ENCODE peak calls at places on chromosomes 13 and 19, in five cellular contexts. A is left lung, I is tibial nerve, J is K562, T is heart left ventricle. H is an unnamed sample.

GRCh38 chr13:78679329-78679728 is 20.4 kb upstream of the OBI1 start:
- DNase-seq in A (no peak), I (no peak), J (no peak), T (no peak), H (peak; percentile 45)

GRCh38 chr19:18741566-18742121 is 49.5 kb downstream of the COMP start:
- DNase-seq in A (no peak), I (no peak), J (no peak), T (no peak), H (no peak)

GRCh38 chr19:29404015-29404414 is 121.8 kb upstream of the VSTM2B start:
- DNase-seq in A (no peak), I (no peak), J (no peak), T (no peak), H (no peak)

GRCh38 chr13:91406619-91407018 is 8.2 kb downstream of the GPC5 start:
- DNase-seq in A (no peak), I (no peak), J (peak; percentile 83), T (no peak), H (no peak)

GRCh38 chr19:14695471-14695870 is 5.6 kb downstream of the ZNF333 start:
- DNase-seq in A (no peak), I (no peak), J (no peak), T (no peak), H (no peak)

GRCh38 chr13:84896128-84896527 is 903.1 kb downstream of the SLITRK6 start:
- DNase-seq in A (peak; percentile 29), I (no peak), J (peak; percentile 3), T (no peak), H (peak; percentile 51)

GRCh38 chr13:76385606-76386005 is 500.6 kb downstream of the KCTD12 start:
- DNase-seq in A (no peak), I (no peak), J (no peak), T (no peak), H (no peak)

GRCh38 chr13:94325660-94326059 is 153.8 kb downstream of the DCT start:
- DNase-seq in A (no peak), I (no peak), J (no peak), T (no peak), H (no peak)

GRCh38 chr19:32866564-32867265 is 2.9 kb downstream of the SLC7A9 start:
- DNase-seq in A (peak; percentile 52), I (no peak), J (no peak), T (no peak), H (no peak)

GRCh38 chr19:13920524-13920923 is 14.5 kb downstream of the CC2D1A start:
- DNase-seq in A (no peak), I (no peak), J (no peak), T (no peak), H (no peak)

GRCh38 chr13:85503797-85504196 is 295.4 kb downstream of the SLITRK6 start:
- DNase-seq in A (no peak), I (no peak), J (no peak), T (no peak), H (peak; percentile 71)

GRCh38 chr19:2053601-2054389 is 2.8 kb upstream of the MKNK2 start:
- DNase-seq in A (peak; percentile 81), I (no peak), J (no peak), T (peak; percentile 86), H (peak; percentile 97)

GRCh38 chr19:19276386-19276785 is 3.3 kb upstream of the TM6SF2 start:
- DNase-seq in A (no peak), I (no peak), J (no peak), T (no peak), H (peak; percentile 69)

GRCh38 chr19:28351761-28352160 is 861.2 kb downstream of the UQCRFS1 start:
- DNase-seq in A (no peak), I (no peak), J (no peak), T (no peak), H (no peak)

GRCh38 chr13:50589651-50590054 is 253.8 kb downstream of the DLEU7 start:
- DNase-seq in A (no peak), I (no peak), J (no peak), T (no peak), H (no peak)

GRCh38 chr13:113033498-113033897 is 64.5 kb downstream of the MCF2L start:
- DNase-seq in A (peak; percentile 54), I (no peak), J (no peak), T (peak; percentile 42), H (peak; percentile 12)

GRCh38 chr19:33063356-33064116 is 1.2 kb downstream of the RHPN2 start:
- DNase-seq in A (no peak), I (no peak), J (no peak), T (no peak), H (peak; percentile 49)

GRCh38 chr19:4019578-4019977 is 12.0 kb downstream of the PIAS4 start:
- DNase-seq in A (no peak), I (no peak), J (no peak), T (no peak), H (no peak)

GRCh38 chr13:35140321-35140720 is 198.3 kb downstream of the NBEA start:
- DNase-seq in A (no peak), I (no peak), J (no peak), T (no peak), H (no peak)

GRCh38 chr13:99496322-99497142 is 4.7 kb upstream of the TM9SF2 start:
- DNase-seq in A (no peak), I (peak; percentile 70), J (peak; percentile 34), T (no peak), H (no peak)

GRCh38 chr13:66210677-66211076 is 1019.5 kb downstream of the PCDH9 start:
- DNase-seq in A (no peak), I (no peak), J (no peak), T (no peak), H (peak; percentile 90)

DNA sequence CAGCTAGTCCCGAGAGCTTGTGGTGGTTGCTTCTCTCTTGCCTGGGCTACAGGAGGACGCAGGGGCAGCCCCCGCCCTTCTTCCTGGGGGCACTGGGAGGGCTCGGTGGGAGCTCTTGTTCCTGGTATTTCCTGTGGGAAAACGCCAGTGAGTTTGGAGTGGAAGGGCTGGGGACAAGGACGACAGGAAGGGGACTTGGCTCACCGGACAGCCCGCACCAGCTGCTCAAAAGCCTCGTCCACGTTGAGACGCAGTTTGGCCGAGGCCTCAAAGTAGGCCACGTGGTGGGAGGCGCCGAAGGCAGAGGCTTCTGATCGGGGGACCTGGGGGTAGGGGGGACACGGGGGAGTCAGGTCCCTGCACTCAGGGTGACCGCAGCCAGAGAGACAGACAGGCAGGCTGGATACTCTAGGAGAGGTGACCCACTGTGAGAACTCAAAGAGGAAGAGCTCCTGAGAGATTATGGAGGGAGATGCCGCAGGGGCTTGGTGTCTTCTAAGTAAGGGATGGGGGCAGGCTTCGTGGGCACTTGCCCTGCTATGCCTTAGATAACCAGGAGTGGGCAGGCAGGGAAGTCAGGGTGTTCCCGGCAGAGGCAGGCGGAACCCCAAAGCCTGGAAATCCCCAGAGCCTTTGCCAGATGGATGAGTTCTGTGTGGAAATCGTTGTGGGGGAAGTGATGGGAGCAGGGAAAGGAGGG is 4.3 kb downstream of the RRAS start:
- DNase-seq in A (no peak), I (no peak), J (no peak), T (no peak), H (no peak)
- H3K27ac ChIP-seq in A (peak overlapping the region; percentile 55), I (peak overlapping the region; percentile 7), J (no peak overlapping the region), T (peak overlapping the region; percentile 55), H (peak overlapping the region; percentile 43)

GRCh38 chr19:5537870-5538269 is 29.9 kb downstream of the TINCR start:
- DNase-seq in A (no peak), I (no peak), J (no peak), T (no peak), H (no peak)

GRCh38 chr19:5536337-5536894 is 31.3 kb downstream of the TINCR start:
- DNase-seq in A (peak; percentile 82), I (no peak), J (no peak), T (peak; percentile 85), H (peak; percentile 97)

GRCh38 chr19:5530701-5531100 is 37.1 kb downstream of the TINCR start:
- DNase-seq in A (no peak), I (no peak), J (no peak), T (no peak), H (no peak)

GRCh38 chr19:5533257-5533656 is 34.5 kb downstream of the TINCR start:
- DNase-seq in A (no peak), I (no peak), J (no peak), T (no peak), H (no peak)

DNA sequence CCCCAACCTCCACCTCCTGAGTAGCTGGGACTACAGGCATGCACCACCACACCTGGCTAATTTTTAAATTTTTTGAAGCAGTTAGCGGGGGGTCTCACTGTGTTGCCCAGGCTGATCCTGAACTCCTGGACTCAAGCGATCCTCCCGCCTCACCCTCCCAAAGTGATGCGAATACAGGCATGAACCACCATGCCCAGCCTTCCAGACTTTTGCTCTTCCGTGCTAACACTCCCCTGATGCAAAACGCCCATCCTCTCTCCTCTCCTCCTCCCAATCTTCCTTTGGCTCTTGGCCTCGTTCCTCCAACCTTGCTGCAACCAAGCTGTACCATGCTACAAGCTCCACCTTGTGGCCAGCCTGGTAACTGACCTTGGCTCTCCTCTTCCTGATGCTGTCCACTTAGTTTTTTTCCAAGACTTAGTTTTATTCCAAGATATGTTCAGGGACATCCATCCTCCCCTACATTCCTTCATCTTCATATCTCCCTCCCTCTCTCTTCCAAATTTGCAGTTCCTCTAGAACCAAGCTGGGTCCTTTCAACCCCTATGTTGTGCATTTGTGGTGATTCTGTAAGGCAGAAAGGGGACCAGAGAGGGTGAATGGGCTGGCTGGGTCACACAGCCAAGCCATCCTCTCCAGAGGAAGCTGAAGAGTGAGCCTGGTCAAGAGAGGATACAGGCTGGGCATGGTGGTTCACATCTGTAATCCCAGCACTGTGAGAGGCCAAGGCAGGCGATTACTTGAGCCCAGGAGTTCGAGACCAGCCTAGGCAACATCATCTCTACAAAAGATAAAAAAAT is 32.8 kb downstream of the TINCR start:
- DNase-seq in A (no peak), I (no peak), J (peak; percentile 49), T (no peak), H (no peak)
- TF ChIP-seq CTCF in A (no peak), I (no peak), J (peak; percentile 70), T (no peak), H (peak; percentile 43)

GRCh38 chr19:42062381-42062780 is 7.6 kb downstream of the GRIK5 start:
- DNase-seq in A (no peak), I (no peak), J (no peak), T (peak; percentile 27), H (no peak)
- H3K27ac ChIP-seq in A (no peak overlapping the region), I (no peak overlapping the region), J (no peak overlapping the region), T (no peak overlapping the region), H (no peak overlapping the region)

GRCh38 chr19:49664171-49665070 is 1.2 kb downstream of the IRF3 start:
- DNase-seq in A (peak; percentile 98), I (peak; percentile 93), J (peak; percentile 91), T (peak; percentile 94), H (peak; percentile 89)
- TF ChIP-seq CTCF in A (peak; percentile 18), I (peak; percentile 57), J (peak; percentile 11), T (no peak), H (no peak)

GRCh38 chr19:5066768-5067167 is 97.9 kb downstream of the KDM4B start:
- DNase-seq in A (no peak), I (no peak), J (no peak), T (no peak), H (no peak)
- H3K27ac ChIP-seq in A (no peak overlapping the region), I (no peak overlapping the region), J (no peak overlapping the region), T (no peak overlapping the region), H (no peak overlapping the region)